ENCODE peak calls at places on chromosomes 11 and 22, in four cellular contexts. F is HuH-7.5, Z is left lung, K is HTR-8/SVneo. S is an unnamed sample.

GRCh38 chr22:49202226-49202625 is 625.4 kb downstream of the BRD1 start:
- DNase-seq in F (no peak), Z (no peak), K (no peak), S (no peak)

GRCh38 chr22:39469681-39470461 is 13.1 kb downstream of the MGAT3 start:
- DNase-seq in F (no peak), K (no peak), Z (no peak), S (no peak)

GRCh38 chr11:77118086-77118485 is 10.0 kb upstream of the MYO7A start:
- DNase-seq in Z (no peak), K (no peak), F (no peak), S (no peak)

GRCh38 chr11:77806415-77806814 is 14.1 kb downstream of the RSF1 start:
- DNase-seq in Z (no peak), K (no peak), F (no peak), S (no peak)

GRCh38 chr11:78192223-78192719 is 3.6 kb downstream of the USP35 start:
- DNase-seq in K (no peak), Z (no peak), F (no peak), S (no peak)

GRCh38 chr11:124867700-124868099 is 2.5 kb downstream of the ROBO3 start:
- DNase-seq in Z (no peak), F (peak; percentile 78), K (peak; percentile 42), S (peak; percentile 76)

GRCh38 chr11:2775083-2775625 is 75.4 kb upstream of the KCNQ1OT1 start:
- DNase-seq in F (no peak), Z (peak; percentile 23), K (no peak), S (no peak)

GRCh38 chr22:38114484-38115398 is 4.3 kb upstream of the BAIAP2L2 start:
- DNase-seq in F (peak; percentile 97), K (peak; percentile 85), Z (peak; percentile 81), S (peak; percentile 96)

GRCh38 chr22:28333106-28333505 is 346.5 kb downstream of the TTC28 start:
- DNase-seq in Z (no peak), F (no peak), K (no peak), S (no peak)

GRCh38 chr22:28440517-28441366 is 238.9 kb downstream of the TTC28 start:
- DNase-seq in F (no peak), Z (no peak), K (no peak), S (peak; percentile 18)

GRCh38 chr22:40624770-40625169 is 11.7 kb downstream of the MRTFA start:
- DNase-seq in K (no peak), Z (no peak), F (no peak), S (no peak)

GRCh38 chr11:48019230-48019584 is 38.8 kb downstream of the PTPRJ start:
- DNase-seq in K (no peak), F (no peak), Z (no peak), S (no peak)

GRCh38 chr11:92240946-92241345 is 16.3 kb downstream of the FAT3 start:
- DNase-seq in K (no peak), Z (no peak), F (no peak), S (no peak)

S was measured in hepatic stellate cell.